ENCODE peak calls at places on chromosomes 13 and 19, in ten cellular contexts. V is GM23248, L is breast epithelium, I is neuronal stem cell, N is IMR-90, W is adrenal gland, E is mammary epithelial cell, F is left ventricle myocardium inferior, C is esophagus squamous epithelium, D is lung. G is an unnamed sample.

GRCh38 chr13:106859505-106859904 is 291.6 kb upstream of the ARGLU1 start:
- DNase-seq in V (no peak), L (no peak), I (no peak), N (no peak), W (no peak), E (no peak), F (no peak), C (no peak), D (no peak), G (no peak)

GRCh38 chr13:55615080-55615479 is 1525.6 kb upstream of the PRR20A start:
- DNase-seq in V (no peak), L (no peak), I (no peak), N (no peak), W (no peak), E (no peak), F (no peak), C (no peak), D (no peak), G (no peak)

GRCh38 chr13:112781881-112782361 is 92.1 kb downstream of the ATP11A start:
- DNase-seq in V (peak), L (no peak), I (no peak), N (no peak), W (peak), E (peak), F (peak), C (no peak), D (peak), G (peak)

GRCh38 chr19:33406521-33407139 is 33.1 kb downstream of the CEBPG start:
- DNase-seq in V (peak), L (no peak), I (peak), N (peak), W (peak), E (peak), F (peak), C (peak), D (peak), G (peak)

GRCh38 chr19:29483641-29483920 is 42.2 kb upstream of the VSTM2B start:
- DNase-seq in V (no peak), L (no peak), I (no peak), N (no peak), W (no peak), E (no peak), F (no peak), C (no peak), D (peak), G (no peak)

GRCh38 chr13:66689628-66690027 is 540.5 kb downstream of the PCDH9 start:
- DNase-seq in V (no peak), L (no peak), I (no peak), N (peak), W (no peak), E (no peak), F (no peak), C (no peak), D (no peak), G (peak)

GRCh38 chr13:20803180-20803965 is 29.6 kb upstream of the EEF1AKMT1 start:
- DNase-seq in V (no peak), L (no peak), I (no peak), N (no peak), W (no peak), E (no peak), F (no peak), C (no peak), D (no peak), G (no peak)

GRCh38 chr19:2371656-2372055 is 11.6 kb downstream of the TMPRSS9 start:
- DNase-seq in V (peak), L (no peak), I (no peak), N (peak), W (peak), E (peak), F (no peak), C (no peak), D (no peak), G (no peak)

GRCh38 chr19:10915511-10916091 is 12.8 kb downstream of the YIPF2 start:
- DNase-seq in V (peak), L (no peak), I (no peak), N (peak), W (peak), E (peak), F (no peak), C (no peak), D (no peak), G (no peak)

GRCh38 chr13:110963554-110963970 is 48.7 kb upstream of the ANKRD10 start:
- DNase-seq in V (no peak), L (no peak), I (no peak), N (no peak), W (no peak), E (no peak), F (no peak), C (no peak), D (no peak), G (no peak)

GRCh38 chr13:99071666-99072065 is 93.8 kb upstream of the DOCK9 start:
- DNase-seq in V (no peak), L (no peak), I (no peak), N (no peak), W (no peak), E (no peak), F (no peak), C (no peak), D (no peak), G (no peak)

GRCh38 chr19:45177817-45178261 is at the start of gene TRAPPC6A:
- DNase-seq in V (peak), L (no peak), I (no peak), N (peak), W (peak), E (peak), F (no peak), C (no peak), D (no peak), G (no peak)

GRCh38 chr13:48731957-48732569 is 78.3 kb downstream of the CYSLTR2 start:
- DNase-seq in V (peak), L (no peak), I (peak), N (no peak), W (peak), E (peak), F (peak), C (no peak), D (no peak), G (peak)

GRCh38 chr19:52231154-52231565 is 38.2 kb upstream of the ZNF766 start:
- DNase-seq in V (peak), L (no peak), I (no peak), N (peak), W (peak), E (peak), F (no peak), C (no peak), D (no peak), G (no peak)

GRCh38 chr13:87893982-87894527 is 222.9 kb downstream of the SLITRK5 start:
- DNase-seq in V (no peak), L (no peak), I (no peak), N (no peak), W (no peak), E (no peak), F (no peak), C (no peak), D (no peak), G (no peak)

GRCh38 chr13:21326155-21327030 is 132.7 kb downstream of the ZDHHC20 start:
- DNase-seq in V (peak), L (no peak), I (peak), N (peak), W (peak), E (peak), F (no peak), C (no peak), D (no peak), G (peak)

GRCh38 chr13:18998389-18998788 is 183.2 kb downstream of the TUBA3C start:
- DNase-seq in V (no peak), L (no peak), I (no peak), N (no peak), W (no peak), E (no peak), F (no peak), C (no peak), D (no peak), G (no peak)

GRCh38 chr13:111912991-111913781 is 153.8 kb upstream of the SOX1 start:
- DNase-seq in V (no peak), L (no peak), I (no peak), N (no peak), W (no peak), E (no peak), F (no peak), C (no peak), D (peak), G (no peak)

GRCh38 chr13:38008636-38009035 is 139.1 kb upstream of the TRPC4 start:
- DNase-seq in V (peak), L (no peak), I (no peak), N (no peak), W (no peak), E (no peak), F (no peak), C (no peak), D (no peak), G (peak)

GRCh38 chr13:50732712-50733111 is 110.8 kb downstream of the DLEU7 start:
- DNase-seq in V (peak), L (no peak), I (no peak), N (peak), W (no peak), E (peak), F (no peak), C (no peak), D (no peak), G (peak)

GRCh38 chr19:11196406-11197287 is 698 bp downstream of the KANK2 start:
- DNase-seq in V (peak), L (no peak), I (no peak), N (peak), W (no peak), E (no peak), F (peak), C (no peak), D (peak), G (peak)

GRCh38 chr19:16143399-16144215 is at the start of gene HSH2D:
- DNase-seq in V (no peak), L (peak), I (no peak), N (no peak), W (peak), E (peak), F (peak), C (peak), D (peak), G (no peak)

GRCh38 chr13:40376296-40376849 is 290.1 kb downstream of the FOXO1 start:
- DNase-seq in V (no peak), L (no peak), I (no peak), N (no peak), W (no peak), E (no peak), F (no peak), C (no peak), D (no peak), G (no peak)

GRCh38 chr13:40377783-40378182 is 288.7 kb downstream of the FOXO1 start:
- DNase-seq in V (peak), L (no peak), I (no peak), N (no peak), W (no peak), E (no peak), F (no peak), C (no peak), D (no peak), G (no peak)

GRCh38 chr13:40376867-40377266 is 289.6 kb downstream of the FOXO1 start:
- DNase-seq in V (no peak), L (no peak), I (no peak), N (no peak), W (no peak), E (no peak), F (no peak), C (no peak), D (no peak), G (no peak)

GRCh38 chr13:40379186-40379585 is 287.3 kb downstream of the FOXO1 start:
- DNase-seq in V (no peak), L (no peak), I (no peak), N (no peak), W (no peak), E (no peak), F (no peak), C (no peak), D (no peak), G (no peak)

DNA sequence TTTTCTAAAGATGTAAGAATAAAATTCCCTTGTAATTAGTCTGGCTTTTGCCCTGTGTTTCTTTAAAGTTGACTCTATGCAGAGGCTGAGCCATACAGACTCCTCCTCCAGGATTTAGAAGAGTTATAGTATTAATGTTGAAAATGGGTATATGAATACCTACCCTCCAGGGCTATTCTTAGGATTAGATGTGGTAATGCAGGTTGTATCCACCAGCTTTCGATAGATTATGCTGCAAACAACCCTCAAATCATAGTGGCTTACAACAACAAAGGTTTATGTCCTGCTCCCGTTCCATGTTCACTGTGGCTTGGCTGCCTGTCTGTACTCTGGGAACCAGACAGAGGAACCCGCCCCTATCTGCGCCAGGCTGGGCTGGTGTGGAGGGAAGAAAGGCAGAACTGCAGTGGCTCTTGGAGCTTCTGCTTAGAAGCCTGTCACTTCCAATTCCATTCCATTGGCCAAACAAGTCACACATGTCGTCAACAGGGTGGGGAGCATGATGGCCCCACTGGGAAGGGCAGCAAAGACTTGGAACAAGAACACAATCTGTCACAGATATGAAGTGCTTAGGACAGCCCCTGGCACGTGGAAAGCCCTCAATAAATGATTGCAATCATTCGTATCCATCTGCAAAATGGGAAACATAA is 290.8 kb downstream of the FOXO1 start:
- DNase-seq in V (peak), L (no peak), I (no peak), N (no peak), W (no peak), E (no peak), F (no peak), C (no peak), D (no peak), G (no peak)
- H3K4me3 ChIP-seq in V (no peak), L (no peak), I (no peak), N (no peak), W (no peak), E (no peak), F (no peak), C (no peak), D (no peak), G (no peak)

DNA sequence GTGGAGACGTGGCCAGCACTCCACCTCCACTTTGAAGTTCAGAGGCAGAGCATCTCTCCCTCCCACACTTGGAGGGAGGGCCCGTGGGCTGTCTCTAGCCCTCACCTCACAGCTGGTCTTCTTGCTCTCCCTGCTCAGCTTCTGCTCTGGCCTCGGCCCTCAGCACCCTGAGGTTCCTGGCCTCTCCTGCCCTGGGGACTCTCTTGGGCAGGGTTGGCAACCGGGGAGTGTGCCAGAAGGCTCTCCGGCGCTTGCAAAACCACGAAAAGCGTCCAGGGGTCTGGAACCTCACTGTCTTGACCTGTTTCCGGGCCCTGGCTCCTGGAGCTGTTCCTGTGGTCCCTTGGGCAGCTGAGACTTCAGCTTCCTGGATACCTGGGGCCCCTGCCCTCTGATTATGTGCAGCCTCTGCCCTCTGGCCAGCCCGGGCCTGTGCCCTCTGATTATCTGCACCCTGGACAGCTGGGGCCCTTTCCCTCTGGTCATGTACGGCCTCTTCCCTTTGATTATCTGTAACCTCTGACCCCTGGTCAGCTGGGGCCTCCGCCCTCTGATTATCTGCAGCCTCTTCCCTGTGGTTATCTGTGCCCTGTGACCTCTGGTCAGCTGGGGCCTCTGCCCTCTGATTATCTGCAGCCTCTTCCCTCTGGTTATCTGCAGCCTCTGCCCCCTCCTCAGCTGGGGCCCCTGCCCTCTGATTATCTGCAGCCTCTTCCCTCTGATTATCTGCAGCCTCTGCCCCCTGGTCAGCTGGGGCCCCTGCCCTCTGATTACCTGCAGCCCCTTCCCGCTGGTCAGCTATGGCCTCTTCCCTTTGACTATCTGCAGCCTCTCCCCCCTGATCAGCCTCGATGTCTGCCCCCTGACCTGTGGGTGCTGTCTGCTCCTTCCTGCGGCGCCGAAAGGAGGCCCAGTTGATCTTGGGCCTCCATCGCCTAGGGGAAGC is 2.0 kb downstream of the CCDC8 start:
- DNase-seq in V (no peak), L (no peak), I (no peak), N (no peak), W (no peak), E (no peak), F (no peak), C (no peak), D (no peak), G (no peak)
- H3K4me3 ChIP-seq in V (peak), L (peak), I (peak), N (peak), W (no peak), E (peak), F (peak), C (no peak), D (no peak), G (no peak)

DNA sequence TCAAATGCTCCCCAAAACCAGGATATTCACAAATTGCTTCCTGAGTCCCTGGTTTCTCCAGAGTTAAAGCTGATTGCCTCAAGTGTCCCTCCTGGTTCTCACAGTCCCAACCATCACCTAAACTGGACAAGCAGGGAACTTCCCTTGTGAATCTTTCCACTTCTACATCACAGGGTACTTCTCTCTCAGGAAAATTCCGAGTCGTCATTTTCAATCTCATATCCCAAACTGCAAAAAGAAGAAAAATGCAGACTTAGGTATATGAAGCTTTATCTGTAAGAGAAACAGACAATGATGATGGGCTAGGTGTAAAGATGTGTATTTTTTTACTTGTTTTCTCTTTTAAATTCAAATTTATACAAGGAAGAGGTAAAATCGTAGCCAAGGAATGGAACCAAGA is 21.3 kb downstream of the ZNF329 start:
- DNase-seq in V (no peak), L (no peak), I (no peak), N (no peak), W (no peak), E (no peak), F (no peak), C (no peak), D (no peak), G (no peak)
- H3K4me3 ChIP-seq in V (no peak), L (peak), I (no peak), N (no peak), W (no peak), E (no peak), F (no peak), C (no peak), D (peak), G (no peak)

GRCh38 chr13:96768524-96768923 is 225.8 kb downstream of the OXGR1 start:
- DNase-seq in V (no peak), L (no peak), I (no peak), N (no peak), W (no peak), E (no peak), F (no peak), C (no peak), D (no peak), G (no peak)

GRCh38 chr13:96769874-96770273 is 224.4 kb downstream of the OXGR1 start:
- DNase-seq in V (no peak), L (no peak), I (no peak), N (no peak), W (no peak), E (no peak), F (no peak), C (no peak), D (no peak), G (peak)

GRCh38 chr13:96771501-96772367 is 222.5 kb downstream of the OXGR1 start:
- DNase-seq in V (peak), L (no peak), I (no peak), N (no peak), W (no peak), E (no peak), F (no peak), C (no peak), D (no peak), G (no peak)

GRCh38 chr13:96772426-96772825 is 221.8 kb downstream of the OXGR1 start:
- DNase-seq in V (no peak), L (no peak), I (no peak), N (no peak), W (no peak), E (no peak), F (no peak), C (no peak), D (no peak), G (no peak)
- H3K4me3 ChIP-seq in V (no peak), L (no peak), I (no peak), N (no peak), W (no peak), E (no peak), F (no peak), C (no peak), D (no peak), G (no peak)